ENCODE peak calls at places on chromosomes 13 and 19, in eight cellular contexts. X is WTC11, K is neural progenitor cell, Z is endothelial cell, D is colonic mucosa, Y is epithelial cell of esophagus, I is tibial nerve, W is left ventricle myocardium inferior. L is an unnamed sample.

GRCh38 chr19:10260141-10260584 is 8.1 kb downstream of the MRPL4 start:
- DNase-seq in I (no peak), Y (peak), W (no peak), Z (no peak), K (no peak), D (no peak), X (no peak), L (no peak)

GRCh38 chr13:30572859-30573275 is 44.9 kb upstream of the USPL1 start:
- DNase-seq in K (no peak), W (no peak), X (no peak), Z (no peak), D (no peak), I (no peak), Y (peak), L (no peak)

GRCh38 chr19:55542292-55542855 is 3.0 kb downstream of the SBK3 start:
- DNase-seq in Z (no peak), Y (no peak), I (no peak), W (no peak), X (no peak), D (no peak), K (no peak), L (no peak)

GRCh38 chr19:35040826-35041547 is 534 bp upstream of the HPN start:
- DNase-seq in I (peak), K (peak), Z (peak), W (peak), D (peak), X (peak), Y (no peak), L (no peak)

GRCh38 chr19:48837081-48837524 is 812 bp upstream of the HSD17B14 start:
- DNase-seq in I (peak), K (peak), Y (peak), X (peak), D (peak), W (peak), Z (peak), L (peak)

GRCh38 chr13:109941951-109942350 is 155.6 kb upstream of the IRS2 start:
- DNase-seq in X (no peak), K (no peak), Y (peak), W (no peak), Z (no peak), D (no peak), I (no peak), L (no peak)

GRCh38 chr13:111398715-111399299 is 78.4 kb downstream of the TEX29 start:
- DNase-seq in X (no peak), W (no peak), K (no peak), D (no peak), Z (no peak), I (no peak), Y (no peak), L (no peak)

GRCh38 chr19:55117063-55117635 is 288 bp downstream of the PPP1R12C start:
- DNase-seq in I (no peak), Y (no peak), K (no peak), Z (no peak), W (no peak), D (peak), X (no peak), L (no peak)

GRCh38 chr13:113091211-113091771 is 14.3 kb upstream of the F7 start:
- DNase-seq in K (no peak), X (no peak), D (no peak), Z (no peak), I (no peak), Y (no peak), W (peak), L (no peak)

GRCh38 chr13:106230450-106230849 is 305.0 kb downstream of the EFNB2 start:
- DNase-seq in W (no peak), K (no peak), X (no peak), I (no peak), Z (no peak), Y (peak), D (no peak), L (no peak)

GRCh38 chr19:13017306-13018036 is 22.2 kb downstream of the NFIX start:
- DNase-seq in D (no peak), X (no peak), Z (no peak), K (no peak), Y (no peak), W (no peak), I (no peak), L (no peak)

GRCh38 chr13:34933349-34933748 is 8.7 kb upstream of the NBEA start:
- DNase-seq in D (no peak), X (no peak), Z (no peak), K (no peak), I (no peak), Y (peak), W (no peak), L (no peak)

GRCh38 chr19:38115264-38115802 is 108.7 kb downstream of the DPF1 start:
- DNase-seq in X (no peak), K (no peak), Z (no peak), Y (peak), W (no peak), D (no peak), I (no peak), L (no peak)

GRCh38 chr13:98253526-98253925 is 76.5 kb upstream of the RNF113B start:
- DNase-seq in Z (no peak), K (no peak), X (no peak), Y (no peak), D (no peak), I (no peak), W (no peak), L (no peak)

GRCh38 chr13:42660367-42660965 is 86.5 kb downstream of the TNFSF11 start:
- DNase-seq in I (no peak), W (no peak), Z (no peak), X (no peak), D (no peak), K (no peak), Y (peak), L (no peak)

GRCh38 chr19:43469160-43469480 is 3.7 kb upstream of the LYPD3 start:
- DNase-seq in Z (no peak), Y (no peak), X (no peak), K (no peak), I (no peak), D (no peak), W (no peak), L (no peak)

GRCh38 chr13:98022210-98022609 is 68.7 kb downstream of the IPO5 start:
- DNase-seq in W (no peak), I (peak), D (no peak), X (no peak), K (no peak), Z (no peak), Y (peak), L (no peak)

GRCh38 chr19:2550431-2551171 is 74.7 kb downstream of the GADD45B start:
- DNase-seq in Y (no peak), Z (no peak), D (no peak), X (no peak), K (no peak), I (no peak), W (peak), L (no peak)
- TF ChIP-seq CTCF in Y (no peak), Z (no peak), D (no peak), X (no peak), K (no peak), I (no peak), W (no peak), L (no peak)

GRCh38 chr13:39016087-39016486 is 21.8 kb downstream of the PROSER1 start:
- DNase-seq in X (no peak), Z (no peak), D (no peak), K (no peak), Y (no peak), I (no peak), W (no peak), L (no peak)

GRCh38 chr13:39020853-39021462 is 16.9 kb downstream of the PROSER1 start:
- DNase-seq in W (no peak), X (no peak), Z (no peak), I (no peak), K (no peak), Y (no peak), D (no peak), L (no peak)

GRCh38 chr13:39012608-39013007 is 22.0 kb upstream of the STOML3 start:
- DNase-seq in I (no peak), X (peak), Z (peak), K (peak), W (no peak), Y (no peak), D (no peak), L (no peak)

GRCh38 chr13:39013462-39013861 is 22.8 kb upstream of the STOML3 start:
- DNase-seq in Y (no peak), K (no peak), Z (no peak), X (no peak), D (no peak), I (no peak), W (no peak), L (no peak)

DNA sequence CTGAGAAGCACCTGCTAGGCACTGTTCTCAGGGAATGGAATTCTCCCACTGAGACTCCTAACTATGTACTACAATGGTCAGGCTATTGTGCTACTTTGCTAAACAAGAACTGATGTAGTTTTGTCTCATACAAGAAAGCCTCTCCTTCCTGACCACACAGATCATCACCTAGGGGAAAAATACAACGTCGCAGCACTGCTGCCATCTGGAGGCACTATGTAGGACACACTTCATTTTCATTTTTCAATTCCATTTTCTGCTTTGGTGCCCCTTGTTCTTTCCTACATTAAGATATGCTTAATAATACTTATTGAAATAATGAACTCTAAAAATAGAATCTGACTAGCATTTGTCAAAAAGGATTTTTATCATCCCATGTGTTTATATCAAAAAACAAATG is 21.1 kb downstream of the PROSER1 start:
- DNase-seq in Y (peak), W (no peak), I (no peak), X (no peak), Z (no peak), D (no peak), K (peak), L (no peak)
- TF ChIP-seq CTCF in Y (peak), W (peak), I (peak), X (peak), Z (peak), D (peak), K (peak), L (peak)

DNA sequence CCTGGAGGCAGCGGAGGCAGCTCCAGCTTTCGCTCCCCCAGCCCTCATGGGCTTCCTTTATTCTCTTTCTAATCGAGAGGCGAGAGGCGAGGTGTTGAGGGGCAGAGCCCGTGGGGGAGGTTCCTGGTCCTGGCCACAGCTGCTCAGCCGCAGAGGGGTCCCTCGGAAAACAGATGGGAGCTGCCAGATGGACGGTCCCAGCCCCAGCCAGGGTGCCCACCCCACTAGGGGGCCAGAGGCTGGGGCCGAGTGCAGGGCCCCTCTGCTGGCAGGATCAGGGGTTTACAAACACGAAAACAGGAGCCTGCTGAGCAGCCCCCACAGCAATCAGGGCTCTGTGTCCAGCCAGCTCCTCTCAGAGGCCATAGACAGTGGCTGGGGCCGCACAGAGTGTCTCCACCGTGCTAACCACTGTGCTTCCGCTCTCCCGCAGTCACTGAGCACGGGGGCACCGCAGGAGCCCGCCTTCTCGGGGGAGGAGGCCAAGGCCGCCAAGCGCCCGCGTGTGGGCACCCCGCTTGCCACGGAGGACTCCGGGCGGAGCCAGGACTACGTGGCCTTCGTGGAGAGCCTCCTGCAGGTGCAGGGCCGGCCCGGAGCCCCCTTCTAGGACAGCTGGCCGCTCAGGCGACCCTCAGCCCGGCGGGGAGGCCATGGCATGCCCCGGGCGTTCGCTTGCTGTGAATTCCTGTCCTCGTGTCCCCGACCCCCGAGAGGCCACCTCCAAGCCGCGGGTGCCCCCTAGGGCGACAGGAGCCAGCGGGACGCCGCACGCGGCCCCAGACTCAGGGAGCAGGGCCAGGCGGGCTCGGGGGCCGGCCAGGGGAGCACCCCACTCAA is 182.2 kb downstream of the KDM4B start:
- DNase-seq in X (no peak), Z (no peak), W (peak), K (no peak), D (no peak), Y (no peak), I (no peak), L (no peak)
- TF ChIP-seq CTCF in X (no peak), Z (no peak), W (no peak), K (peak), D (no peak), Y (no peak), I (no peak), L (no peak)

GRCh38 chr13:69600811-69601210 is 506.8 kb upstream of the ATXN8OS start:
- DNase-seq in X (no peak), W (no peak), D (no peak), Z (no peak), Y (no peak), I (no peak), K (no peak), L (no peak)
- TF ChIP-seq CTCF in X (no peak), W (no peak), D (no peak), Z (no peak), Y (no peak), I (no peak), K (no peak), L (no peak)

L was measured in GM12864.